ENCODE peak calls at places on chromosomes 7 and 10, in seven cellular contexts. Q is neural progenitor cell, I is progenitor cell of endocrine pancreas, J is BE2C, K is bronchial epithelial cell, G is mesothelial cell of epicardium, B is Calu3. Z is an unnamed sample.

GRCh38 chr7:123961731-123962130 is 36.7 kb downstream of the SPAM1 start:
- DNase-seq in Q (no peak), I (no peak), J (no peak), K (peak; percentile 40), G (no peak), B (no peak), Z (no peak)

GRCh38 chr7:27179030-27179429 is 4.9 kb upstream of the HOXA10 start:
- DNase-seq in Q (no peak), I (no peak), J (no peak), K (no peak), G (no peak), B (no peak), Z (peak; percentile 19)

GRCh38 chr7:152615052-152615741 is 60.7 kb downstream of the XRCC2 start:
- DNase-seq in Q (peak; percentile 59), I (no peak), J (peak; percentile 80), K (no peak), G (no peak), B (peak; percentile 2), Z (no peak)

GRCh38 chr10:102633282-102633681 is 11.0 kb upstream of the TRIM8 start:
- DNase-seq in Q (no peak), I (no peak), J (no peak), K (peak; percentile 49), G (no peak), B (no peak), Z (no peak)

GRCh38 chr7:130356760-130357611 is 12.4 kb downstream of the CPA5 start:
- DNase-seq in Q (no peak), I (no peak), J (no peak), K (peak; percentile 90), G (no peak), B (peak; percentile 76), Z (no peak)

GRCh38 chr10:121873236-121873635 is 54.6 kb downstream of the ATE1 start:
- DNase-seq in Q (no peak), I (no peak), J (no peak), K (peak; percentile 18), G (no peak), B (no peak), Z (no peak)

GRCh38 chr7:75039709-75040108 is 33.9 kb downstream of the RCC1L start:
- DNase-seq in Q (no peak), I (no peak), J (no peak), K (peak; percentile 29), G (no peak), B (no peak), Z (no peak)

GRCh38 chr10:89307213-89307612 is 5.4 kb downstream of the IFIT2 start:
- DNase-seq in Q (no peak), I (no peak), J (no peak), K (no peak), G (no peak), B (no peak), Z (no peak)

GRCh38 chr7:91263359-91264082 is 712 bp upstream of the FZD1 start:
- DNase-seq in Q (peak; percentile 76), I (peak; percentile 21), J (peak; percentile 51), K (no peak), G (no peak), B (peak; percentile 15), Z (peak; percentile 59)

GRCh38 chr10:78203915-78204818 is 170.5 kb downstream of the RPS24 start:
- DNase-seq in Q (no peak), I (no peak), J (peak; percentile 62), K (no peak), G (no peak), B (peak; percentile 33), Z (no peak)

GRCh38 chr10:79097021-79097695 is 28.4 kb downstream of the ZMIZ1 start:
- DNase-seq in Q (no peak), I (no peak), J (no peak), K (no peak), G (no peak), B (no peak), Z (no peak)

GRCh38 chr10:132722391-132722790 is 63.6 kb downstream of the NKX6-2 start:
- DNase-seq in Q (peak; percentile 66), I (no peak), J (no peak), K (no peak), G (no peak), B (no peak), Z (peak; percentile 58)

GRCh38 chr10:119859422-119860258 is 13.0 kb downstream of the MCMBP start:
- DNase-seq in Q (peak; percentile 69), I (no peak), J (no peak), K (peak; percentile 70), G (no peak), B (no peak), Z (no peak)

GRCh38 chr10:104054430-104054829 is 31.2 kb downstream of the COL17A1 start:
- DNase-seq in Q (no peak), I (no peak), J (no peak), K (peak; percentile 79), G (no peak), B (no peak), Z (no peak)

GRCh38 chr7:95845007-95845406 is 72.7 kb downstream of the DYNC1I1 start:
- DNase-seq in Q (no peak), I (no peak), J (no peak), K (no peak), G (no peak), B (no peak), Z (no peak)

GRCh38 chr10:117001144-117001543 is 3.8 kb downstream of the SHTN1 start:
- DNase-seq in Q (no peak), I (no peak), J (no peak), K (no peak), G (no peak), B (no peak), Z (no peak)

DNA sequence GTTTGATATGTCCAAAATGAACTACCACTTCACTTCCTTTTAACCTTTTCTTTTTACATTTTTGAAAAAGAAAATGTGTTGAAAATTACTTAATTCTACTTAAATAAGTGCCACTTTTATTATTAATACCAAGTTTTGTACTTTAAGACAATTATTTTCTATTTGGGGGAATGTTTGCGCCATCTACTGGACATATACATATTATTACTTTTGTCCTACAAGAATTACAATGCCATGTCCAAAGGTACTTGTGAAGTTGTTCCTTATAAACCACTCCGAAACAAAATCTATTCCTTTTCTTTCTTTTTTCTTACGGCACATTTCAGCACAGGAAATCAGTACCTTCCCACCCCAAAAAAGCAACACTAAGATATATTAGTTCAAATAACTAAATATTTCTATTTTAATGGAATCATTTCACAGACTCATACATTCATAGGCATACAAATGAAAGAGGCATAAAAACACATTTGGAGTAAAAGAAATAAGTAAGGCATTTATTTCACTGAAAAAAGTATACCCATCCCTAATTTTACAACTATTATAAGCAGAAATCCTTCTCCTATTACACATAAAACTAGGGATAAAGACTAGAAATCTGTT is 169.9 kb downstream of the RNF133 start:
- DNase-seq in Q (peak; percentile 73), I (no peak), J (no peak), K (peak; percentile 59), G (no peak), B (no peak), Z (no peak)
- TF ChIP-seq CTCF in Q (peak; percentile 79), I (peak; percentile 82), J (peak; percentile 49), K (peak; percentile 7), G (peak; percentile 88), B (no peak), Z (peak; percentile 68)

DNA sequence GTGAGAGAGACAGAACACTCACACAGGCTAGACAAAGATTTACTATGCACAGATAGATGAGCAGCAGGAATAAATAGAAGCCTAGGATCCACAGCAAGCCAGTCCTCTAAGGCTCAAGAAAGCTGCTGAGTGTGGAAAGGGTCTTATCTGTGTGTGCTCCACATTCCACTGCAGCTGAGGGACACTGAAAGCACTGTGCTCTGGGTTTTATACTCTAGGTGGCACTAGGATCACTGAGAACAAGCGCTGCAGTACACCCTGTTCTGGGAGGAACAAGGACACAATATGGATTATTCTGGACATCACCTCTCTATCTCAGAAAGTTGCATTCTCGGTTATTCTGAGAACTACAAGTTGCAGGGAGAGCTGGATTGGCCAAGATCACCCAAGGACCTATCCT is 4.9 kb upstream of the KLHL7 start:
- DNase-seq in Q (peak; percentile 48), I (no peak), J (no peak), K (no peak), G (no peak), B (no peak), Z (no peak)
- TF ChIP-seq CTCF in Q (peak; percentile 48), I (peak; percentile 46), J (peak; percentile 54), K (no peak), G (no peak), B (no peak), Z (no peak)

GRCh38 chr7:155209920-155210319 is 87.8 kb upstream of the INSIG1 start:
- DNase-seq in Q (no peak), I (no peak), J (no peak), K (no peak), G (no peak), B (no peak), Z (no peak)

GRCh38 chr7:155211761-155212160 is 85.9 kb upstream of the INSIG1 start:
- DNase-seq in Q (no peak), I (no peak), J (no peak), K (no peak), G (no peak), B (no peak), Z (no peak)

GRCh38 chr7:155209478-155209864 is 88.2 kb upstream of the INSIG1 start:
- DNase-seq in Q (no peak), I (no peak), J (no peak), K (no peak), G (no peak), B (no peak), Z (no peak)

GRCh38 chr7:155211173-155211572 is 86.5 kb upstream of the INSIG1 start:
- DNase-seq in Q (no peak), I (no peak), J (no peak), K (no peak), G (no peak), B (no peak), Z (no peak)

DNA sequence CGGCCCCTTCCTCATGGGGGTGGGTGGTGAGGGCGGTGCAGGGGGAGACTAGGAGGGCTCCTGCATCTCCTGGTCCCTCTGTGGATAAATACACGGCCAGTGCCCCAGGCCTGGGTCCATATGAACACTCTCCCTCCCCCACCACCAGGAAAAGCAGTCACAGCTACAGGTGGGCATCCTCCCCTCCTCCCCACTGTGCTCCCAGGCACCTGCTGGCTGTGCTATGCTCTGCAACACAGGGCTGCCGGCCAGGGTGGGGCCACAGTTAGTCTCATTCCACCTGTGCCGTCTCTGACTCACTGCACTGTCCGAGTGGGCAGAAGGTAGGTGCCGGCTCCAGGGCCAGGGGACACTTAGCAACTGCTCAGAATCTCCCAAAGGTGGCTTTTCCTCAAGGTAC is 87.3 kb upstream of the INSIG1 start:
- DNase-seq in Q (no peak), I (no peak), J (no peak), K (no peak), G (no peak), B (peak; percentile 67), Z (no peak)
- TF ChIP-seq CTCF in Q (no peak), I (no peak), J (no peak), K (no peak), G (no peak), B (peak; percentile 23), Z (no peak)

GRCh38 chr7:24982917-24983316 is 2.9 kb upstream of the OSBPL3 start:
- DNase-seq in Q (peak; percentile 21), I (no peak), J (peak; percentile 31), K (no peak), G (no peak), B (peak; percentile 50), Z (no peak)
- TF ChIP-seq CTCF in Q (peak; percentile 44), I (peak; percentile 21), J (peak; percentile 65), K (peak; percentile 12), G (no peak), B (peak; percentile 61), Z (peak; percentile 9)

Z was measured in nephron progenitor cell.